ENCODE peak calls at places on chromosomes 4 and X, in nine cellular contexts. R, G, F, X, B, J, C, Q and O are unnamed samples.

GRCh38 chr4:181569553-181569952 is 673.6 kb upstream of the TENM3 start:
- DNase-seq in C (no peak), Q (no peak), J (peak; percentile 51), G (peak; percentile 36), R (peak; percentile 19), B (no peak), X (no peak), F (no peak), O (no peak)

GRCh38 chrX:7983594-7983993 is 56.4 kb upstream of the PNPLA4 start:
- DNase-seq in X (no peak), Q (no peak), G (no peak), J (peak; percentile 13), F (no peak), B (no peak), C (no peak), R (no peak), O (no peak)

GRCh38 chrX:154529206-154529612 is 13.2 kb upstream of the FAM3A start:
- DNase-seq in X (no peak), J (no peak), G (no peak), C (no peak), B (no peak), R (no peak), Q (no peak), F (no peak), O (no peak)

GRCh38 chr4:169968999-169969398 is 57.2 kb downstream of the MFAP3L start:
- DNase-seq in J (no peak), B (no peak), F (no peak), R (no peak), G (peak; percentile 3), C (no peak), Q (no peak), X (no peak), O (no peak)

GRCh38 chrX:69365755-69366154 is 138.4 kb upstream of the NALF2 start:
- DNase-seq in B (no peak), F (no peak), C (no peak), G (no peak), Q (no peak), R (no peak), J (no peak), X (no peak), O (no peak)

GRCh38 chrX:39201305-39201990 is 400.2 kb downstream of the MID1IP1 start:
- DNase-seq in G (peak; percentile 63), X (no peak), C (no peak), B (no peak), Q (no peak), J (peak; percentile 11), R (no peak), F (no peak), O (no peak)

GRCh38 chrX:44178271-44178670 is 165.2 kb downstream of the EFHC2 start:
- DNase-seq in X (no peak), Q (no peak), R (no peak), B (no peak), C (no peak), G (no peak), F (no peak), J (no peak), O (no peak)

GRCh38 chr4:64756016-64756415 is 346.8 kb upstream of the TECRL start:
- DNase-seq in C (no peak), B (no peak), J (no peak), Q (no peak), F (no peak), G (peak; percentile 40), X (no peak), R (no peak), O (no peak)

GRCh38 chrX:118493653-118494297 is 1.8 kb upstream of the DOCK11 start:
- DNase-seq in B (no peak), X (no peak), G (no peak), J (no peak), R (no peak), C (no peak), Q (no peak), F (no peak), O (no peak)

GRCh38 chr4:163166041-163166579 is 580 bp downstream of the NAF1 start:
- DNase-seq in X (peak; percentile 81), G (peak; percentile 20), F (peak; percentile 42), R (no peak), Q (peak; percentile 85), C (peak; percentile 52), J (peak; percentile 54), B (peak; percentile 48), O (peak; percentile 61)

GRCh38 chr4:149896428-149896827 is 80.8 kb upstream of the IQCM start:
- DNase-seq in J (peak; percentile 1), F (no peak), C (no peak), G (peak; percentile 34), Q (no peak), B (no peak), X (no peak), R (peak; percentile 13), O (peak; percentile 32)

GRCh38 chrX:84118769-84119168 is 69.2 kb downstream of the RPS6KA6 start:
- DNase-seq in G (peak; percentile 60), X (no peak), R (no peak), B (no peak), J (peak; percentile 72), F (no peak), Q (no peak), C (no peak), O (peak; percentile 30)

GRCh38 chr4:19358015-19358414 is 893.7 kb upstream of the SLIT2 start:
- DNase-seq in B (no peak), Q (no peak), F (no peak), C (no peak), J (no peak), G (peak; percentile 99), R (no peak), X (no peak), O (no peak)

GRCh38 chr4:69098470-69098869 is 2.2 kb downstream of the UGT2B7 start:
- DNase-seq in C (no peak), Q (no peak), B (no peak), R (no peak), G (peak; percentile 52), F (no peak), X (no peak), J (no peak), O (no peak)

GRCh38 chrX:47620303-47620685 is 637 bp upstream of the SYN1 start:
- DNase-seq in J (no peak), F (no peak), B (no peak), X (no peak), G (no peak), C (no peak), R (no peak), Q (no peak), O (no peak)

GRCh38 chrX:47618923-47619485 is 653 bp downstream of the SYN1 start:
- DNase-seq in J (no peak), X (no peak), B (no peak), C (no peak), F (no peak), Q (no peak), R (no peak), G (no peak), O (no peak)

GRCh38 chrX:47621851-47622250 is 2.2 kb upstream of the SYN1 start:
- DNase-seq in F (no peak), R (no peak), Q (no peak), C (no peak), J (no peak), G (no peak), X (no peak), B (no peak), O (no peak)

GRCh38 chrX:47623540-47624027 is 3.9 kb upstream of the SYN1 start:
- DNase-seq in F (no peak), X (peak; percentile 66), C (no peak), G (peak; percentile 52), R (no peak), Q (peak; percentile 80), J (peak; percentile 11), B (peak; percentile 65), O (peak; percentile 85)

GRCh38 chrX:47619486-47620302 is at the start of gene SYN1:
- DNase-seq in G (peak; percentile 29), R (peak; percentile 42), B (peak; percentile 74), F (peak; percentile 68), Q (peak; percentile 92), C (peak; percentile 71), J (peak; percentile 43), X (peak; percentile 88), O (no peak)
- H3K4me3 ChIP-seq in G (peak within 1 kb of the TSS; percentile 31), R (no peak within 1 kb of the TSS), B (peak within 1 kb of the TSS; percentile 21), F (peak within 1 kb of the TSS; percentile 35), Q (no peak within 1 kb of the TSS), C (no peak within 1 kb of the TSS), J (no peak within 1 kb of the TSS), X (peak within 1 kb of the TSS; percentile 29), O (no peak within 1 kb of the TSS)

DNA sequence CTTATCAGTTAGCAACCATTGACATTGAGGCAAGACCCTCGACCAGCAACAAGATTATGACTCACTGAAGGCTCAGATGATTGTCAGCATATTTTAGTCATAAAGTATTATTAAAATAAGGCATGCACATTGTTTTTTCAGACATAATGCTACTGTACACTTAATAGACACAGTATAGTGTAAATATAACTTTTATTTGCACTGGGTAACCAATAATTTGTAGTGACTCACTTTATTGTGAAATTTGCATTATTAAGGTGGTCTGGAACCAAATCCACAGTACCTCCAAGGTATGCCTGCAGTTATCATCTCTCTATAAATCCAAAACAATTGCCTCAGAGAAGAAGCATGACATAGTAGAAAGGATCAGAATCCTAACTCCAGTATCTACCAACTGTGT is 330.1 kb upstream of the SMIM31 start:
- DNase-seq in G (no peak), C (no peak), X (no peak), F (no peak), Q (no peak), J (no peak), R (no peak), B (no peak), O (no peak)
- H3K36me3 ChIP-seq in G (no peaks in the 10 kb centered on the region), C (no peaks in the 10 kb centered on the region), X (no peaks in the 10 kb centered on the region), F (no peaks in the 10 kb centered on the region), Q (no peaks in the 10 kb centered on the region), J (no peaks in the 10 kb centered on the region), R (no peaks in the 10 kb centered on the region), B (no peaks in the 10 kb centered on the region), O (no peaks in the 10 kb centered on the region)

GRCh38 chr4:184734758-184735157 is 862 bp upstream of the CENPU start:
- DNase-seq in J (no peak), B (no peak), Q (no peak), R (no peak), C (no peak), G (no peak), F (no peak), X (no peak), O (no peak)
- H3K4me3 ChIP-seq in J (no peak overlapping the region), B (peak overlapping the region; percentile 88), Q (no peak overlapping the region), R (peak overlapping the region; percentile 81), C (no peak overlapping the region), G (peak overlapping the region; percentile 72), F (peak overlapping the region; percentile 82), X (peak overlapping the region; percentile 70), O (peak overlapping the region; percentile 17)

DNA sequence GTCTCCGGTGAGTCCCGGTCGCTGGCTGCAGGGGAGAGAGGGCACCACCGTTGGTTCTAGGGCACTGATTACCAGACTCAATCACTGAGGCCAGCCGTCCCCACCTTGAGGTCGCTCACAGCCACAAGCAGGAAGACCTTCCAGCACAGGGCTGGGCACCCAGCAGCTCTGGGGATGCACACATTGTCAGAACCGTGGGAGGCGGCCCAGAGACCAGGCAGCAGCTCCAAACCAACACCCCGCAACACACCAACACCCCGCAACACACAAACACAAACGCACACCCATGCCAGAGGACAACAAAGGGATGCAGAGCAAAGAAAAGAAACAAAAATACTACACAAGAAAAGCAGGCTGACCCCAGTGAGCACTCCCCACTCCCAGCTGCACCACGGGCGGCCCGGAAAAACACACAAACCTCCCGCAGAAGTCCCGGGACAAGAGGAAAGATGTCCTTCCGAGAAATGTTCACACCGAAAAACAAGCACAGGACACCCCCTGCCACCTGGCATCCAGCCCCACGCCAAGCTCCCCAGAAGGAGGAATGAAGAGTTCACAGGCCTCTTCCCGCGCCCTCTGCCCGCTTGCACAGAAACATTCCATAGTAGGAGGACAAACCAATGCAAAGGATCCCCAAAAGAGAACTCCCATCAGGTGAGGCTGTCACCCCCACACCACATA is 3.2 kb downstream of the HMX1 start:
- DNase-seq in R (no peak), G (no peak), B (no peak), X (no peak), C (no peak), J (no peak), Q (no peak), F (no peak), O (no peak)
- H3K36me3 ChIP-seq in R (no peaks in the 10 kb centered on the region), G (no peaks in the 10 kb centered on the region), B (no peaks in the 10 kb centered on the region), X (no peaks in the 10 kb centered on the region), C (no peaks in the 10 kb centered on the region), J (no peaks in the 10 kb centered on the region), Q (no peaks in the 10 kb centered on the region), F (no peaks in the 10 kb centered on the region), O (no peaks in the 10 kb centered on the region)